ENCODE peak calls at places on chromosome 7, in four cellular contexts. H, M, S and G are unnamed samples.

GRCh38 chr7:44696728-44697127 is 51.9 kb upstream of the ZMIZ2 start:
- DNase-seq in H (no peak), M (no peak), S (no peak), G (no peak)

GRCh38 chr7:141593134-141593533 is 41.9 kb downstream of the AGK start:
- DNase-seq in H (peak), M (no peak), S (peak), G (no peak)

GRCh38 chr7:102992820-102993531 is 80.2 kb downstream of the LRRC17 start:
- DNase-seq in H (peak), M (no peak), S (peak), G (no peak)

GRCh38 chr7:136183981-136184380 is 206.8 kb upstream of the MTPN start:
- DNase-seq in H (peak), M (no peak), S (peak), G (no peak)

GRCh38 chr7:94348142-94348541 is 46.6 kb upstream of the COL1A2 start:
- DNase-seq in H (peak), M (no peak), S (peak), G (peak)

GRCh38 chr7:143372070-143372469 is 9.1 kb upstream of the ZYX start:
- DNase-seq in H (no peak), M (no peak), S (no peak), G (peak)

GRCh38 chr7:73941836-73942551 is 81.0 kb downstream of the TMEM270 start:
- DNase-seq in H (no peak), M (no peak), S (peak), G (no peak)

GRCh38 chr7:16587785-16588184 is 57.8 kb downstream of the ANKMY2 start:
- DNase-seq in H (no peak), M (no peak), S (no peak), G (no peak)

GRCh38 chr7:96235281-96235680 is 86.6 kb downstream of the SLC25A13 start:
- DNase-seq in H (peak), M (no peak), S (no peak), G (no peak)

GRCh38 chr7:93228302-93228701 is 2.0 kb upstream of the HEPACAM2 start:
- DNase-seq in H (peak), M (peak), S (peak), G (no peak)

GRCh38 chr7:127968547-127968946 is 62.7 kb downstream of the LRRC4 start:
- DNase-seq in H (no peak), M (no peak), S (no peak), G (no peak)

GRCh38 chr7:46759711-46760480 is 822.0 kb downstream of the TNS3 start:
- DNase-seq in H (peak), M (no peak), S (peak), G (no peak)

GRCh38 chr7:157540606-157541294 is 203.9 kb downstream of the DNAJB6 start:
- DNase-seq in H (no peak), M (no peak), S (no peak), G (no peak)

GRCh38 chr7:29091722-29092121 is 54.6 kb downstream of the CPVL start:
- DNase-seq in H (peak), M (no peak), S (peak), G (no peak)

GRCh38 chr7:37448057-37448636 is 517 bp downstream of the ELMO1 start:
- DNase-seq in H (no peak), M (no peak), S (no peak), G (peak)

GRCh38 chr7:134476044-134476443 is 17.1 kb upstream of the AKR1B1 start:
- DNase-seq in H (peak), M (no peak), S (no peak), G (no peak)

GRCh38 chr7:1027285-1028043 is 16.9 kb upstream of the GPR146 start:
- DNase-seq in H (peak), M (no peak), S (peak), G (no peak)

GRCh38 chr7:2034291-2035201 is 198.2 kb downstream of the MAD1L1 start:
- DNase-seq in H (no peak), M (no peak), S (no peak), G (no peak)

DNA sequence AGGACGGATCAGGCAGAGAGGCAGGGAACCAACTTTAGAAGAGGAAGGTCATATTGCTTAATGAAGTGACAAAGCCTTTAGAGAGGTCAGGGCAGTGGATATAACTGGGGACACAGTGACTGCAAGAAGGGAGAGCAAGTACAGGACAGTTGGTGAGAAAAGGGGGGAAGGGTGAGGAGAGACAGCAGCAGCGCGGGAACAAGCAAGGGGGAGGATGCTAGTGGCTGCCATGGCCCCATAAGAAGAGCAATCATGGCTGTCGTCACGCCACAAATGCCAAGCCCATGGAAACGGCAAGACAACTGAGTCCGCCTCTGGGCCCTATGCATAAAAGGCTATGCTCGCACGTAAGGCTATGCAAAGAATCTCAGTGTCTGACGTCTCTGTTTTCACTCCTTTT is 9.1 kb downstream of the ZNF3 start:
- DNase-seq in H (no peak), M (no peak), S (no peak), G (no peak)
- H3K4me3 ChIP-seq in H (no peak), M (no peak), S (no peak), G (no peak)

DNA sequence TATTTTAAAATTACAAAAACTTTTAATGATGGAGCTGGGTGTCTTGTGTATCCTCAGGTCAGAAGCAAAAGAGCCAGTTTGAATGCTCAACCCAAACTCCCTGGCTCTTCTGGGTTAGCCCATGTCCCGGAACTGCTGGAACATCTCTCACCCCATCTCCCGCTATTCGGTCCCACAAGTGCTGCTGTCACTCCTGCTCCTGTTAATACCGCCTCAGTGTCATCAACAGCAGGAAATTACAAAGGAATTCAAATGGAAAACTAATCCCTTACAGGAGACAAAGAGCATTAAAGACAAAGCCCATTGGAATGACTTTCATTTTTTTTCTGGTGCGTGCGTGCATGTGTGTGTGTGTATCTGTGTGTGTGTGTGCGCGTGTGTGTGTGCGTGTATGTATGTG is 112.0 kb upstream of the C7orf33 start:
- DNase-seq in H (no peak), M (no peak), S (no peak), G (no peak)
- TF ChIP-seq CTCF in H (no peak), M (no peak), S (no peak), G (no peak)

GRCh38 chr7:19368540-19368939 is 223.3 kb upstream of the FERD3L start:
- DNase-seq in H (no peak), M (no peak), S (no peak), G (no peak)

GRCh38 chr7:19373334-19373733 is 228.1 kb upstream of the FERD3L start:
- DNase-seq in H (no peak), M (no peak), S (no peak), G (no peak)

GRCh38 chr7:19369806-19370205 is 224.6 kb upstream of the FERD3L start:
- DNase-seq in H (no peak), M (no peak), S (no peak), G (no peak)

DNA sequence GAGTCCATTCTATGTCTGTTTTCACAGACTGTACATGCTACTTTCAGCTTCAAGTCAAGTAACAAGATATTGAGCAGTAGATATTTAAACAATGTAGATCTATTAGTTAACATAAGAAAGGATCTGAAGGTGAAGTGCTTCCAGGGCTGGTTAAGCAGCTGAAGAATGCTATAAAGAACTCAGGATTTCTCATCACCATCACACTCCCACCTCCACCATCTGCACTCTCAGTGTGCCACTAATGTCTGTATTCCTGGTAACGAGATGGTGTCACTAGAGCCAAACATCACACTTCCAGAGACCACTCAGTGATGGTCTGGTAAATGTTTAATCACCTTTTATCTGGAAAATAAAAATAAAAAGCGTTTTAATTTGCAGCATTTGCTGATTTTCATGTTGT is 224.0 kb upstream of the FERD3L start:
- DNase-seq in H (no peak), M (no peak), S (no peak), G (no peak)
- H3K4me3 ChIP-seq in H (no peak), M (no peak), S (no peak), G (no peak)

DNA sequence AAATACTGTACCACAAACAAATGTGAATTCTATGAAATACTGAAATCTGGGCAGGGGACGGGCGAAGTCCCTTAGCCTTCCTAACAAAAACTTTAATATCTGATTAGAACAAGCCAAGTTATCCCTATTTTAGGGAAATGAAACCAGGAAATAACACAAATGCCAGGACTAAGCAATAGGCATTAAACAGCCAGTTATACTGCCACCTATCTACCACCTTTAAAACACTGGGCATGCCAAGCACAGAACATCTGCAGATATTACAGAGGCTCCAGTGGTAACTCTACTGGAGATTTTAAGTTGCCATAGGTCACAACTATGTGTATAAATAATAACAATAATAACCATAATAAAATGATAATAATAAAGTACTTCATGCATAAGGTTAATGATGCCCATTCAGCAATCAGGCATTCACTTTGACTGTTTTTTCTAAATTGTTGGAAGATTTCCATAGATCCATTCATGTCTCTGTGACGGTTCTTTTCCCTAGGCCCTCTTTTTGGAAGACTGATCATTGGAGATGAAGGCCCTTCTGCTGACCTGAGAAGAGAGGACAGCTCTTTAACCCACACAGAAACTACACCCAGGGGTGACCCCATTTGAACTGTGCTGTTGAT is 195.7 kb downstream of the CACNA2D1 start:
- DNase-seq in H (no peak), M (no peak), S (peak), G (no peak)
- TF ChIP-seq CTCF in H (peak), M (peak), S (peak), G (peak)